ENCODE peak calls at places on chromosomes 12 and 14, in six cellular contexts. R is natural killer cell, Y is AG09319, V is suprapubic skin, U is RWPE1, C is breast epithelium. N is an unnamed sample.

GRCh38 chr12:113889076-113889475 is 77.0 kb downstream of the RBM19 start:
- DNase-seq in R (no peak), Y (no peak), V (no peak), U (no peak), C (peak; percentile 50), N (no peak)

GRCh38 chr14:90544971-90545370 is 148.1 kb downstream of the CALM1 start:
- DNase-seq in R (no peak), Y (no peak), V (no peak), U (no peak), C (no peak), N (no peak)

GRCh38 chr12:109544955-109545531 is 28.3 kb downstream of the MMAB start:
- DNase-seq in R (peak; percentile 45), Y (no peak), V (no peak), U (peak; percentile 23), C (no peak), N (no peak)

GRCh38 chr14:22666203-22666893 is 22.2 kb upstream of the OR6J1 start:
- DNase-seq in R (no peak), Y (no peak), V (no peak), U (no peak), C (no peak), N (no peak)

GRCh38 chr12:52278530-52278929 is 4.1 kb downstream of the KRT86 start:
- DNase-seq in R (no peak), Y (no peak), V (no peak), U (no peak), C (peak; percentile 38), N (no peak)

GRCh38 chr14:103111297-103111981 is 11.8 kb upstream of the TNFAIP2 start:
- DNase-seq in R (no peak), Y (no peak), V (no peak), U (no peak), C (no peak), N (no peak)

GRCh38 chr14:76133103-76133502 is 18.6 kb upstream of the GPATCH2L start:
- DNase-seq in R (no peak), Y (no peak), V (no peak), U (peak; percentile 38), C (no peak), N (no peak)

GRCh38 chr14:24871302-24871701 is 178.6 kb downstream of the STXBP6 start:
- DNase-seq in R (no peak), Y (no peak), V (no peak), U (no peak), C (no peak), N (no peak)

GRCh38 chr12:25388216-25388615 is 137.5 kb upstream of the KRAS start:
- DNase-seq in R (no peak), Y (no peak), V (no peak), U (no peak), C (no peak), N (no peak)

GRCh38 chr14:58072288-58073071 is 79.5 kb downstream of the ARMH4 start:
- DNase-seq in R (no peak), Y (peak; percentile 25), V (no peak), U (peak; percentile 42), C (no peak), N (no peak)

GRCh38 chr12:120944645-120945217 is 33.6 kb upstream of the HNF1A start:
- DNase-seq in R (peak; percentile 57), Y (no peak), V (no peak), U (peak; percentile 58), C (no peak), N (peak; percentile 36)

GRCh38 chr12:16350682-16351081 is 3.2 kb downstream of the MGST1 start:
- DNase-seq in R (no peak), Y (peak; percentile 86), V (peak; percentile 70), U (peak; percentile 78), C (peak; percentile 92), N (no peak)

GRCh38 chr12:6080149-6081045 is 44.1 kb downstream of the VWF start:
- DNase-seq in R (no peak), Y (no peak), V (no peak), U (no peak), C (no peak), N (no peak)

GRCh38 chr12:15757553-15758255 is 31.5 kb downstream of the EPS8 start:
- DNase-seq in R (no peak), Y (no peak), V (no peak), U (peak; percentile 39), C (no peak), N (no peak)

GRCh38 chr14:70885343-70886014 is 21.8 kb upstream of the PCNX1 start:
- DNase-seq in R (no peak), Y (no peak), V (no peak), U (no peak), C (no peak), N (no peak)

GRCh38 chr12:75194250-75194649 is 15.4 kb downstream of the KCNC2 start:
- DNase-seq in R (no peak), Y (no peak), V (no peak), U (no peak), C (no peak), N (no peak)

GRCh38 chr14:61126083-61126962 is 145.3 kb downstream of the SLC38A6 start:
- DNase-seq in R (no peak), Y (no peak), V (no peak), U (no peak), C (no peak), N (no peak)

GRCh38 chr12:59999291-59999690 is 403.5 kb downstream of the SLC16A7 start:
- DNase-seq in R (no peak), Y (no peak), V (no peak), U (no peak), C (no peak), N (no peak)

GRCh38 chr12:50933459-50934124 is 18.8 kb upstream of the HIGD1C start:
- DNase-seq in R (no peak), Y (no peak), V (no peak), U (no peak), C (no peak), N (no peak)

GRCh38 chr14:71703477-71703876 is 228.8 kb upstream of the RGS6 start:
- DNase-seq in R (no peak), Y (no peak), V (no peak), U (no peak), C (peak; percentile 40), N (no peak)

GRCh38 chr12:6193853-6194815 is 6.1 kb upstream of the CD9 start:
- DNase-seq in R (no peak), Y (no peak), V (peak; percentile 51), U (peak; percentile 70), C (no peak), N (no peak)

GRCh38 chr12:124623344-124623885 is 56.0 kb upstream of the NCOR2 start:
- DNase-seq in R (no peak), Y (no peak), V (no peak), U (no peak), C (no peak), N (no peak)

GRCh38 chr14:57382283-57382682 is 8.1 kb upstream of the NAA30 start:
- DNase-seq in R (no peak), Y (no peak), V (no peak), U (peak; percentile 46), C (no peak), N (no peak)

GRCh38 chr12:26338574-26339572 is 143.5 kb downstream of the SSPN start:
- DNase-seq in R (no peak), Y (no peak), V (no peak), U (peak; percentile 62), C (no peak), N (no peak)

GRCh38 chr12:108779998-108780688 is 48.8 kb upstream of the CORO1C start:
- DNase-seq in R (no peak), Y (no peak), V (no peak), U (no peak), C (no peak), N (no peak)

GRCh38 chr12:116389990-116390655 is 112.6 kb upstream of the MED13L start:
- DNase-seq in R (no peak), Y (no peak), V (no peak), U (peak; percentile 93), C (peak; percentile 87), N (no peak)
- TF ChIP-seq CTCF in R (no peak), Y (no peak), V (no peak), U (no peak), C (no peak), N (no peak)

GRCh38 chr12:18139989-18140596 is 50.1 kb upstream of the RERGL start:
- DNase-seq in R (no peak), Y (peak; percentile 3), V (no peak), U (no peak), C (no peak), N (no peak)
- TF ChIP-seq CTCF in R (no peak), Y (peak; percentile 56), V (peak; percentile 46), U (peak; percentile 59), C (peak; percentile 80), N (no peak)

DNA sequence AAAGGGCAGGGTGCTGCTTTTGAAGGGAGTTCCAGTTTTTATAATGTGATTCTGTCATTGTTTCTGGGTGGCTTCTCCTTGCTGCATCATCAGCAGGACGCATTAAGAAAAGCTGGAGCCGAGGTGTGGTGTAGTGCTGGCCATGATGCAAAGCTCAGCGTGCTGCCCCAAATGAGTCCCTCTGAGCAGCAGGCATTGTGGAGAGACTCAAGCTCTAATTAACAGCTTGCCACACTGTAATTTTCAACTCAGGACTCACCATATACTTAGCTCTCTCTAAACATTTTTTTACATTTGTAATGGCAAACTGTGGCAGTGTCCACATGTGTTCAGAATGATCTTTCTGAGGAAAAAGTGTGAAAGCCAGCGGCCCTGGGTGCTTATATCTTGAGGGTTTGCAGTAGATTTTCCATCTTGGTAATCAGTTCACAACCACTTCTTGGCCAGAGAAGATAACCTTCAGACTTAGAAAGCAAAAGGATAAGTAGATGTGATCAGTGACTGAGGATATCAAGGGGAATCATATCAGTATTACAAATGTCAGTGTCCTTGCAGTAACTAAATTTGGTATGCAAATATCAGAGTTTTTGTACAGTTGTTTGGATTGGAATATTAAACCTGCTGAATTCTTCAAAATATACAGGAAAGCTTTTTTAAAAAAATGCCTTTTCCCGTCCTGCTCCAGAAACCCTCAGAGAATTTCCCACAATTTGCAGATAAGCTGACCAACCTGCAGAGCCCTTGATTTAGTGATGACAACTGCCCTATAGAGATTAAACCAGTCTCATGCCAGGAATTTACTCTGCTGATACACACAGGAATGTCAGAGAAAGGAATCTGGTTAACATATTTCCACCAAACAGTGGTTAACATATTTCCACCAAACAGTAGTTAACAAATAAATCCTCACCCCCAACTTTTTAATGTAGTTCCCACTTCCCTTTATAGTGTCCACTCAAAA is 63.6 kb downstream of the DAAM1 start:
- DNase-seq in R (no peak), Y (no peak), V (no peak), U (no peak), C (no peak), N (no peak)
- TF ChIP-seq CTCF in R (no peak), Y (no peak), V (no peak), U (no peak), C (no peak), N (no peak)

DNA sequence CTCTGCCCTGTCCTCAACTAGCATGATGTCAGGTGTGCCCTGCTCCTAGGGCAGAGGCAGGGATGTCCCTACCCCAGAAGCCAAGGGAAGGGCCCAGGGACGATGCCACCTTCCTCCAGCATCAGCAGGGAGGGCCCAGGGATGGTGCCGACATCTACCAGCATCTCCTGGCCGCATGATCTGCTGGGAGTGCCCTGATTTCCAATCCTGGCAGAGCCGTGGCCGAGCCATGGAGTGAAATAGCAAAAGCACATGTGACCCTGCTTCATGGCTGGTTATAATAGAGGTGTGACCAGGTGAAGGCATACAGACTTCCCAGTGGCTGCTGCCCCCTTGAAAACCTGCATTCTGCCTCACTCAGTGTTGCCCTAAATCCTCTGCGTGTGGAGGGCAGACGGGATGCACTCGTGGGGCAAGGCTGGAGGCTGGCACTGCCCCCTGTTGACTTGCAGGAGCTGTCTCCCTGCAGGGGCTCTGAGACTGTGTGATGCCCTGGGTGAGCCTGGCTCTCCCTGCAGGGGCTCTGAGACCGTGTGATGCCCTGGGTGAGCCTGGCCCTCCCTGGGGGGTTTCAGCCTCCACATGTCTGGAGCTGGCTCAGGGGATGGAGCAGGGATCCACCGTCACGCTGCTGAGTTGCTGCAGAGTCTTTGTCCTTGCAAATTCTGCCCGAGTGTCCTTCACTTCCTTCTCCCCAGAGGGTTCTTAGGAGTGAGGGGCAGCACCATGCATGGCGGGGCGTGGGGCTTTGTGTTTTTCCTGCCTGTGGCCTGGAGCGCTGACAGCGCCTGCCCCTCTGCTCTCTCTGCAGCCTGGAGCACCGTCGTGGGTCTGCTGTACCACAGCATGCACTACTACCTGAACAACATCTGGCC is 51.7 kb downstream of the ADGRD1 start:
- DNase-seq in R (no peak), Y (no peak), V (no peak), U (no peak), C (no peak), N (no peak)
- TF ChIP-seq CTCF in R (no peak), Y (no peak), V (no peak), U (no peak), C (no peak), N (no peak)